ENCODE peak calls at places on chromosome 19, in nine cellular contexts. K is breast epithelium; J is Peyer's patch; R is cardiac muscle cell; Z is astrocyte of the spinal cord; A is activated CD8-positive, alpha-beta T cell treated with anti-CD3 and anti-CD28 coated beads for 36 hours; S is endodermal cell; V is DND-41; Y is neural progenitor cell. B is an unnamed sample.

GRCh38 chr19:52007436-52007804 is 591 bp downstream of the ZNF615 start:
- DNase-seq in K (no peak), J (no peak), R (peak; percentile 12), Z (no peak), A (peak; percentile 12), S (peak; percentile 63), V (no peak), Y (peak; percentile 53), B (peak; percentile 13)

GRCh38 chr19:35549174-35549788 is 3.9 kb downstream of the TMEM147 start:
- DNase-seq in K (no peak), J (peak; percentile 36), R (peak; percentile 81), Z (peak; percentile 59), A (peak; percentile 67), S (peak; percentile 88), V (peak; percentile 63), Y (peak; percentile 91), B (peak; percentile 66)

GRCh38 chr19:47363758-47364529 is 14.8 kb downstream of the DHX34 start:
- DNase-seq in K (no peak), J (no peak), R (peak; percentile 43), Z (peak; percentile 14), A (no peak), S (peak; percentile 72), V (no peak), Y (peak; percentile 28), B (no peak)

GRCh38 chr19:31610036-31610435 is 260.8 kb upstream of the TSHZ3 start:
- DNase-seq in K (no peak), J (no peak), R (no peak), Z (no peak), A (no peak), S (no peak), V (no peak), Y (no peak), B (no peak)

GRCh38 chr19:46205183-46205984 is 24.2 kb upstream of the IGFL1 start:
- DNase-seq in K (no peak), J (no peak), R (no peak), Z (no peak), A (no peak), S (no peak), V (no peak), Y (peak; percentile 27), B (no peak)

GRCh38 chr19:48991823-48992570 is 1.1 kb downstream of the GYS1 start:
- DNase-seq in K (peak; percentile 40), J (no peak), R (peak; percentile 86), Z (peak; percentile 77), A (no peak), S (peak; percentile 80), V (peak; percentile 30), Y (peak; percentile 69), B (no peak)

GRCh38 chr19:3268326-3268725 is 43.9 kb downstream of the CELF5 start:
- DNase-seq in K (no peak), J (no peak), R (no peak), Z (no peak), A (no peak), S (no peak), V (no peak), Y (no peak), B (no peak)

GRCh38 chr19:47284324-47284899 is 9.7 kb downstream of the INAFM1 start:
- DNase-seq in K (no peak), J (peak; percentile 51), R (peak; percentile 76), Z (peak; percentile 58), A (peak; percentile 51), S (peak; percentile 73), V (peak; percentile 50), Y (peak; percentile 61), B (peak; percentile 57)

GRCh38 chr19:44554641-44555246 is 25.3 kb upstream of the CEACAM20 start:
- DNase-seq in K (no peak), J (no peak), R (no peak), Z (no peak), A (no peak), S (no peak), V (no peak), Y (no peak), B (no peak)

GRCh38 chr19:44549507-44549906 is 20.0 kb upstream of the CEACAM20 start:
- DNase-seq in K (no peak), J (no peak), R (no peak), Z (no peak), A (no peak), S (no peak), V (no peak), Y (no peak), B (no peak)

GRCh38 chr19:44551850-44552249 is 22.4 kb upstream of the CEACAM20 start:
- DNase-seq in K (no peak), J (no peak), R (no peak), Z (no peak), A (no peak), S (no peak), V (no peak), Y (no peak), B (no peak)

GRCh38 chr19:44552324-44552723 is 22.8 kb upstream of the CEACAM20 start:
- DNase-seq in K (no peak), J (no peak), R (peak; percentile 35), Z (no peak), A (peak; percentile 70), S (peak; percentile 96), V (peak; percentile 43), Y (peak; percentile 70), B (peak; percentile 64)

GRCh38 chr19:44553478-44554171 is 24.1 kb upstream of the CEACAM20 start:
- DNase-seq in K (no peak), J (no peak), R (no peak), Z (no peak), A (no peak), S (no peak), V (no peak), Y (no peak), B (no peak)
- TF ChIP-seq CTCF in K (no peak), J (no peak), R (no peak), Z (no peak), A (no peak), S (no peak), V (no peak), Y (no peak), B (no peak)

DNA sequence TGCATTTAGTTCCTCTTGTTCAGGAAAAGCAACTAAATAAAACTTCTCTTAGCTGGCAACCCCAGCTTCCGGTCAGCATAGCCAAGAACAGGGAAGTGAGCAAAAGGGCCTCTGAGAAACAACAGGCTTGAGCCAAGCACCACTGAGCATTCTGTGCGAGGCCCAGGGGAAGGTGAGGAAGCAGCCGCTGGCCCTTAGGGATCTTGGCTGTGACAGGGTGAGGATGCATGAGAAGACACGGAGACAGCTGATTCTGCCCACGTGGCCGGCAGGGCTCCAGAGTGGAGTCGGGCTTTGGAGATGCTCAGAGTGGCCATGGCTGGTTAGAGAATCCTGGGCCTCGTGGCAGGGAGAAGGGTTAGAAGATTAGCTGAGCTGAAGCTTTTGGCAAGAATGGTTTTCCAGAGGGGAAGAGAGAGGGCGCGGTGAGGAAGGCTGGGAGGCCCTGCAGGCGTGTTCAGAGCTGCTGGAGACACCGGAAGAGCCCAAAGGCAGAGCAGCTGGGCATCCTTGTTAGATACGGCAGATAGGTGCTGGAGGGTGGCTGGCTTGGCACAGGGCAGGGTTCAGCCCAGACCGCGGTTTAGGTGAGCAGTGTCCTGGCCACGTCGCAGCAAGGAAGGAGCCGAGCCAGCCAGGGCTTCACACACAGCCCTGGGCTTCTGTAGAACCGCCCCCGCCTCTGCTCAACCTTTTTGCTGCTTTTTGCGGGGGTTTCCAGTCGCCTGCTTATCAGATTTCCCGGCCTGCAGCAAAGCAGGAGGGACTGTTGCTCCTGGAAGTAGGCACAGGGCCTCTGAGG is 17.3 kb downstream of the UPF1 start:
- DNase-seq in K (peak; percentile 53), J (peak; percentile 57), R (peak; percentile 82), Z (no peak), A (no peak), S (no peak), V (no peak), Y (no peak), B (no peak)
- TF ChIP-seq CTCF in K (no peak), J (no peak), R (no peak), Z (no peak), A (no peak), S (no peak), V (no peak), Y (no peak), B (no peak)

GRCh38 chr19:42693760-42694350 is 46.4 kb downstream of the PSG3 start:
- DNase-seq in K (no peak), J (no peak), R (peak; percentile 50), Z (peak; percentile 36), A (peak; percentile 26), S (peak; percentile 63), V (peak; percentile 12), Y (no peak), B (no peak)
- TF ChIP-seq CTCF in K (peak; percentile 50), J (no peak), R (peak; percentile 60), Z (peak; percentile 73), A (peak; percentile 45), S (peak; percentile 48), V (peak; percentile 62), Y (no peak), B (no peak)

DNA sequence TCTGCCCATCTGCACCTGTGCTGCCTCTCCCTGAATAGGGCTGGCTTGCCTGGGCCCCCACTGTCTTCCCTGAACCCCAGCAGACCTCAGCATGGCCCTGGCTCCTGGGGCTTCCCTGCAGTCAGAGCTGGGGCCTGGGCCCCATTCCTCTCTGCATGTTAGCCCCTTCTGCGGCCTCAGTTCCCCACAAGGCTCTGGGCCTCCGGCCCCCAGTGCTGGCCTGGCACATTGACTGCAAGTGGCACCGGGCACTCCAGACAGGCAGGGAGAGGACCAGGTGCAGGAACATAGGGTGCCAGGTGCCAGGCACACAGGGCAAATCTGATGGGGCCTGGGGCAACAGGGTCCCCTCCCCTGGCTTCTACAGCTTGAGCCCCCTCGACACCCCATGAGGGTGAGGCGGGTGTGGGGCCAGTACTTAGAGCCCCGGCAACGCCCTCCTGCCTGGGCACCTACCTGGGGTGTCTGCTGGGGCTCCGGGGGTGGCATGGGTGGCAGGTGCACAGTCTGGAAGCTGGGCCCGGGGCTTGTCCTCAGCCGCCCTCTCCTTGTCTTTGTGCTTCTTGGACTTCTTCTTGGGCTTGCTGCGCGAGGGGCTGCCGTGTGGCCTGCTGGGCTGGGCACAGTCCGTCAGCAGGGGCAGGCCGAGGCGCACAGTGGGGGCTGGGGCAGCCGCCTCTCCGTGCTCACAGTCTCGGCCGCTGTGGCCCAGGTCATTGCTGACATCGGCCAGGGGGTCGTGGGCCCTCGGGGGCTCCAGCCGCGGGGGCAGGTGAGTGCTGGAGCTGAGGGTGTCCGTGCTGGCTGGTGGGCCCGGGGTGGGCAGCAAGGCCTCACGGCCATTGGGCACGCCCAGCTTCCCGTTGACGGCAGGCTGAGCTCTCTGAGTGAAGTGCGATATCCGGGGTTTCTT is 12.3 kb upstream of the ISYNA1 start:
- DNase-seq in K (no peak), J (no peak), R (no peak), Z (no peak), A (no peak), S (no peak), V (no peak), Y (no peak), B (peak; percentile 1)
- TF ChIP-seq CTCF in K (no peak), J (no peak), R (no peak), Z (no peak), A (no peak), S (no peak), V (no peak), Y (no peak), B (no peak)

GRCh38 chr19:55528030-55528801 is 8.7 kb downstream of the SBK2 start:
- DNase-seq in K (no peak), J (no peak), R (peak; percentile 29), Z (peak; percentile 19), A (no peak), S (no peak), V (no peak), Y (no peak), B (no peak)
- TF ChIP-seq CTCF in K (no peak), J (no peak), R (no peak), Z (peak; percentile 28), A (no peak), S (peak; percentile 26), V (no peak), Y (no peak), B (no peak)

B was measured in nephron progenitor cell.